ENCODE peak calls at places on chromosome 5, in five cellular contexts. L is GM20000, M is tibial artery, N is astrocyte of the cerebellum, A is epithelial cell of esophagus. X is an unnamed sample.

GRCh38 chr5:15993934-15994333 is 185.7 kb downstream of the MARCHF11 start:
- DNase-seq in N (no peak), A (peak; percentile 14), M (no peak), L (no peak), X (no peak)

GRCh38 chr5:3364941-3365340 is 230.7 kb upstream of the IRX1 start:
- DNase-seq in A (no peak), M (no peak), L (no peak), N (no peak), X (no peak)

GRCh38 chr5:33343661-33344327 is 97.0 kb upstream of the TARS1 start:
- DNase-seq in A (peak; percentile 82), L (no peak), M (no peak), N (peak; percentile 66), X (no peak)

GRCh38 chr5:56683281-56683680 is 132.1 kb upstream of the MAP3K1 start:
- DNase-seq in A (peak; percentile 46), N (no peak), M (no peak), L (no peak), X (no peak)

GRCh38 chr5:39158127-39158593 is 61.2 kb downstream of the FYB1 start:
- DNase-seq in M (peak; percentile 64), A (peak; percentile 91), L (no peak), N (no peak), X (no peak)

GRCh38 chr5:105288946-105289345 is 1726.4 kb upstream of the NUDT12 start:
- DNase-seq in N (no peak), L (no peak), M (no peak), A (no peak), X (no peak)

GRCh38 chr5:35087971-35088370 is 40.2 kb upstream of the AGXT2 start:
- DNase-seq in A (peak; percentile 2), M (no peak), L (no peak), N (peak; percentile 3), X (no peak)

GRCh38 chr5:40679998-40680681 is 425 bp downstream of the PTGER4 start:
- DNase-seq in A (peak; percentile 35), N (no peak), L (peak; percentile 27), M (no peak), X (peak; percentile 10)

GRCh38 chr5:165334186-165334585 is 1828.8 kb downstream of the MAT2B start:
- DNase-seq in L (no peak), A (peak; percentile 87), M (no peak), N (no peak), X (no peak)

GRCh38 chr5:129836321-129836720 is 67.9 kb upstream of the CHSY3 start:
- DNase-seq in A (no peak), N (no peak), M (no peak), L (no peak), X (no peak)

GRCh38 chr5:78763659-78764189 is 115.2 kb upstream of the LHFPL2 start:
- DNase-seq in A (no peak), M (no peak), N (no peak), L (no peak), X (no peak)

GRCh38 chr5:545641-546375 is 21.6 kb upstream of the SLC9A3 start:
- DNase-seq in N (no peak), A (no peak), M (no peak), L (no peak), X (no peak)

GRCh38 chr5:80481019-80481893 is 6.6 kb upstream of the FAM151B start:
- DNase-seq in M (no peak), L (peak; percentile 60), N (peak; percentile 49), A (peak; percentile 73), X (peak; percentile 55)

GRCh38 chr5:42826757-42827156 is 15.1 kb upstream of the SELENOP start:
- DNase-seq in A (no peak), N (no peak), L (no peak), M (no peak), X (no peak)

DNA sequence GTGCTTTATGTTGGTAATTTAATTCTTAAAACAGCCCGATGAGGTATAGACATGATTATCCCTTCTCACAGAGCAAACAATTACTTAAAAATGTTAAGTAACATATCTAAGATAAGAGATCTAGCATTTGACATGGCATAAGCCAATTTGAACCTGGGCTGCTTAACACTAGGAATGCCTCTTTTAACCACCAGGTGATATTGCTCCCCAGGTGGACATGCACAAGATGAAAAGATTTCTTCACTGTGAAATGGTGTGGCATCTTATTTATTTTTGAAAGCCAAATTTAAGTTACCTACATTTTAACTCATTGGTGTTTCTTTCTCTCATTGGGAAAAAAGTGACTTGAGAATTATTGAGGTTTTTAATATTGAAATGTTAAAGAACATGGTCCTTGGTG is 15.8 kb upstream of the LRRC70 start:
- DNase-seq in N (no peak), L (no peak), A (no peak), M (no peak), X (no peak)
- TF ChIP-seq CTCF in N (no peak), L (no peak), A (no peak), M (no peak), X (no peak)

DNA sequence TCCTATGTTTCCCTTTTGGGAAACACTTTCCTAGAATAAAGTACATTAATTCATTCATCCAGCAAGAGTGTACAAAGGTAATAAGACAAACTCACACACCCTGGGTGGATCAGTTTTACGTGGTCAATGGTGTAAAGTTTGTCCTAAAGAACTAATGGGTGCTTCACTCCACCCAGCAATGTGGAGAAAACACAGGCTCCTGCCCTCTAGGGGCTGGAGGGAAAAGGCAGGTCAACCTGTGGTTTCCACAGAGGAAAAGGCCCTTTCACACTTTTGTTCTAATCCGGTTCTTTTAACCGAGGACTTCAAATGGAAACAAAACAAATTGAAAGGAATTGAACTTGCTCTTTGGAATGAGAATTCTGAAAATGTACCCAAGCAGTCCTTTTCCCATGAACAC is 80.9 kb upstream of the SPOCK1 start:
- DNase-seq in M (no peak), L (peak; percentile 17), N (no peak), A (no peak), X (no peak)
- TF ChIP-seq CTCF in M (no peak), L (no peak), N (peak; percentile 26), A (peak; percentile 37), X (peak; percentile 13)

GRCh38 chr5:108119123-108119522 is 262.8 kb downstream of the FBXL17 start:
- DNase-seq in A (no peak), L (no peak), M (no peak), N (no peak), X (no peak)

GRCh38 chr5:108115673-108116072 is 266.2 kb downstream of the FBXL17 start:
- DNase-seq in A (no peak), M (no peak), N (no peak), L (no peak), X (no peak)

GRCh38 chr5:108109059-108109458 is 272.8 kb downstream of the FBXL17 start:
- DNase-seq in M (no peak), N (no peak), A (no peak), L (no peak), X (no peak)

GRCh38 chr5:108113950-108114349 is 267.9 kb downstream of the FBXL17 start:
- DNase-seq in A (no peak), L (no peak), N (no peak), M (no peak), X (no peak)
- TF ChIP-seq CTCF in A (no peak), L (no peak), N (no peak), M (no peak), X (no peak)

DNA sequence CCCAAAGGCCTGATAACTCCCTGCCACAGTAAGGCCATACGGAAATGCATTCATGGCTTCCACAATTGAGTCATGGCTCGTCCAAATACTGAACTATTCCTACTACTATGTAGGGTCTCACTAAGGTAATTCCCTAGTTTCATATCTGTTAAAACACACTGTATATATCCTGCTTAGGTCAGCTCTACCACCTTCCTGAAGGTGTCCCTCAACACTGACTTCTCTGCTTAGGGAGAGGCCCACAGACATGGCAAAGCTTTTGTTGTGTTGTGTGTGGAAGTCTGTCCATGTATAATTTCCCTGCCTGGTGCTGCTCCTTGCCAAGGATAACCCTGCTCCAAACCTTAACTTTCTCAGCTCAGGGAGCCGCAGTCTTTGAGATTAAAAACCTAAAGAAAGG is 60.4 kb downstream of the GIN1 start:
- DNase-seq in M (no peak), L (no peak), N (no peak), A (no peak), X (no peak)
- TF ChIP-seq CTCF in M (no peak), L (no peak), N (no peak), A (no peak), X (no peak)